ENCODE peak calls at places on chromosomes 7 and 10, in four cellular contexts. H, E, P and V are unnamed samples.

GRCh38 chr7:131895541-131896173 is 339.2 kb upstream of the PODXL start:
- DNase-seq in P (no peak), E (no peak), H (peak), V (peak)

GRCh38 chr7:135792334-135792733 is 43.7 kb upstream of the FAM180A start:
- DNase-seq in H (no peak), P (no peak), E (no peak), V (no peak)

GRCh38 chr7:151416921-151417320 is 7.1 kb upstream of the WDR86 start:
- DNase-seq in E (no peak), P (no peak), H (peak), V (no peak)

GRCh38 chr7:137886266-137886665 is 39.5 kb upstream of the DGKI start:
- DNase-seq in H (peak), E (no peak), P (no peak), V (no peak)

GRCh38 chr7:64999165-65000004 is 7.1 kb downstream of the ERV3-1 start:
- DNase-seq in E (peak), H (no peak), P (peak), V (peak)

GRCh38 chr10:97849101-97849490 is 547 bp upstream of the GOLGA7B start:
- DNase-seq in P (no peak), H (peak), E (no peak), V (no peak)

GRCh38 chr10:53749439-53749838 is 976.9 kb upstream of the MBL2 start:
- DNase-seq in H (no peak), P (no peak), E (no peak), V (no peak)

GRCh38 chr10:86646532-86646931 is 7.8 kb upstream of the OPN4 start:
- DNase-seq in P (no peak), H (no peak), E (no peak), V (no peak)

GRCh38 chr10:117934477-117934876 is 112.3 kb downstream of the RAB11FIP2 start:
- DNase-seq in P (no peak), H (peak), E (no peak), V (no peak)

GRCh38 chr10:100183482-100183881 is 2.3 kb downstream of the ERLIN1 start:
- DNase-seq in P (peak), H (no peak), E (no peak), V (no peak)

GRCh38 chr7:101124376-101125056 is 2.4 kb upstream of the SERPINE1 start:
- DNase-seq in E (no peak), P (peak), H (no peak), V (peak)

GRCh38 chr7:24784292-24784691 is 27.0 kb upstream of the GSDME start:
- DNase-seq in P (no peak), H (no peak), E (no peak), V (no peak)

GRCh38 chr7:122887198-122887597 is 938 bp upstream of the CADPS2 start:
- DNase-seq in H (peak), E (no peak), P (peak), V (peak)

GRCh38 chr7:16399265-16399801 is 22.0 kb downstream of the CRPPA start:
- DNase-seq in E (no peak), H (no peak), P (no peak), V (peak)

GRCh38 chr7:75727881-75728592 is 10.7 kb downstream of the HIP1 start:
- DNase-seq in H (peak), E (no peak), P (peak), V (peak)

GRCh38 chr7:151340794-151341356 is 737 bp upstream of the NUB1 start:
- DNase-seq in E (no peak), P (no peak), H (no peak), V (no peak)

GRCh38 chr7:47572939-47573757 is 8.8 kb downstream of the TNS3 start:
- DNase-seq in P (peak), H (peak), E (no peak), V (peak)

GRCh38 chr10:86941426-86941825 is 16.0 kb downstream of the MMRN2 start:
- DNase-seq in H (no peak), E (no peak), P (no peak), V (no peak)

GRCh38 chr7:24905996-24906770 is 73.8 kb downstream of the OSBPL3 start:
- DNase-seq in E (no peak), P (no peak), H (no peak), V (no peak)

GRCh38 chr7:410395-410910 is 109.2 kb downstream of the PDGFA start:
- DNase-seq in H (no peak), E (no peak), P (no peak), V (no peak)

GRCh38 chr7:37432240-37432917 is 16.3 kb downstream of the ELMO1 start:
- DNase-seq in H (no peak), P (no peak), E (no peak), V (no peak)

GRCh38 chr10:101110856-101111523 is 20.1 kb upstream of the TLX1 start:
- DNase-seq in E (no peak), H (no peak), P (no peak), V (no peak)

GRCh38 chr7:35657125-35657524 is 37.8 kb downstream of the HERPUD2 start:
- DNase-seq in P (no peak), E (no peak), H (no peak), V (no peak)

GRCh38 chr7:33986951-33987948 is 81.9 kb downstream of the BMPER start:
- DNase-seq in P (peak), E (no peak), H (no peak), V (peak)

GRCh38 chr7:86926732-86927131 is 132.7 kb downstream of the ELAPOR2 start:
- DNase-seq in E (no peak), P (peak), H (peak), V (peak)

GRCh38 chr10:126646101-126646500 is 24.4 kb downstream of the C10orf90 start:
- DNase-seq in E (no peak), H (no peak), P (no peak), V (no peak)

GRCh38 chr7:40544932-40545331 is 410.1 kb downstream of the SUGCT start:
- DNase-seq in E (no peak), H (no peak), P (no peak), V (no peak)

GRCh38 chr7:121504478-121504877 is 108.4 kb upstream of the FAM3C start:
- DNase-seq in H (no peak), E (no peak), P (no peak), V (peak)

GRCh38 chr7:2558620-2559282 is at the start of gene IQCE:
- DNase-seq in H (peak), E (peak), P (peak), V (peak)

GRCh38 chr7:148480479-148481146 is 110.0 kb upstream of the C7orf33 start:
- DNase-seq in E (no peak), H (no peak), P (no peak), V (no peak)

GRCh38 chr10:18222870-18223269 is 82.6 kb downstream of the CACNB2 start:
- DNase-seq in P (no peak), E (no peak), H (no peak), V (no peak)

GRCh38 chr10:132507467-132507955 is 30.1 kb upstream of the INPP5A start:
- DNase-seq in E (no peak), H (no peak), P (no peak), V (no peak)

GRCh38 chr10:124086097-124086710 is 7.2 kb downstream of the CHST15 start:
- DNase-seq in H (no peak), P (no peak), E (no peak), V (no peak)

GRCh38 chr10:49272251-49273081 is 26.5 kb upstream of the C10orf71 start:
- DNase-seq in H (no peak), P (no peak), E (no peak), V (no peak)

GRCh38 chr10:43137971-43138756 is at the start of gene CSGALNACT2:
- DNase-seq in E (no peak), H (peak), P (peak), V (peak)

GRCh38 chr10:119006451-119007210 is 22.9 kb upstream of the NANOS1 start:
- DNase-seq in H (no peak), E (no peak), P (peak), V (peak)

GRCh38 chr10:28250358-28250757 is 52.5 kb downstream of the MPP7 start:
- DNase-seq in E (no peak), H (no peak), P (no peak), V (no peak)

GRCh38 chr10:28254290-28254985 is 48.4 kb downstream of the MPP7 start:
- DNase-seq in E (no peak), H (no peak), P (no peak), V (no peak)

GRCh38 chr10:28256776-28257175 is 46.1 kb downstream of the MPP7 start:
- DNase-seq in H (no peak), E (no peak), P (no peak), V (no peak)

GRCh38 chr10:28250782-28251181 is 52.1 kb downstream of the MPP7 start:
- DNase-seq in E (no peak), P (peak), H (no peak), V (peak)

GRCh38 chr10:28253174-28253783 is 49.6 kb downstream of the MPP7 start:
- DNase-seq in H (no peak), E (no peak), P (no peak), V (no peak)
- TF ChIP-seq JUNB in H (no peak), E (no peak), P (no peak), V (no peak)

DNA sequence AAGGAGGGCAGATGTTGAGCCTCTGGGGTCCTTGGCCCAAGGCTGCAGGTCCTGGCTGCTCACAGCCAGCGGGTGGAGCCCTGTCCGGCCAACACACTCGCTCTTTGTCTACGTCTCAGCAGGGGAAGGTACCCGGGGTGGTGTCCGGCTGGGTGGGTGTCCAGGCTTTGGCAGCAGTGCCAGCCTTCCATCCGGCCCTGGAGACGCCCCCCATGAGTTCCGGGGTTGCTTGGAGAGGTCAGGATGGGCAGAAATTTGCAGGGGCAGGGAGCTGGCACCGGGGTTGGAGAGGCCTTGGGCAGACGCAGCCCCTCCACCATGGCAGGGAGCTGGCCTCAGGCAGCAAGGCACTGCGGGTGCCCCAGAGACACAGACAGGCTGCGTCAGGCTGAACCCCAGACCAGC is 42.2 kb upstream of the ELN start:
- DNase-seq in E (no peak), P (no peak), H (no peak), V (no peak)
- TF ChIP-seq JUNB in E (no peak), P (no peak), H (no peak), V (no peak)

GRCh38 chr7:7736671-7737070 is 18.3 kb upstream of the RPA3 start:
- DNase-seq in H (peak), P (no peak), E (no peak), V (no peak)

GRCh38 chr7:7739204-7739603 is 20.8 kb upstream of the RPA3 start:
- DNase-seq in P (no peak), E (no peak), H (no peak), V (no peak)

GRCh38 chr7:7738177-7738576 is 19.8 kb upstream of the RPA3 start:
- DNase-seq in H (no peak), E (no peak), P (no peak), V (no peak)

GRCh38 chr7:7738622-7739021 is 20.2 kb upstream of the RPA3 start:
- DNase-seq in E (no peak), H (no peak), P (no peak), V (no peak)

DNA sequence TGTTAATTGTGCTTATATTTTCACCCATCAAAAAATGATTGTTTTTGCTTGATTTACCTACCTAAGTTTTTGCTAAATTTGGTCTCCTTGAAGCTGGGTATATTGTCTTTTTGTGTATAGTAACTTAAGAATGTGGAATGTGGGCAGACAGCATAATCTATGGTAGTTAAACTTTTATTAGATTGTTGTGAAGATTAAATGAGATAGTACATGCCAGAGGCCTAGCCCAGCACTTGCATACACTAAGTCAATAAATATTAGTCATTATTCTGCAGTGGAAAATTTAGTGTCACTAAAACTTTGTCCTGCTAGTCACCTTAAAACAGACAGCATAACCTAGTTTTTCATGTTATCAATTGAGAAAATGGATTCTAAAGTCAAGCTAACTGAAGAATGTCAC is 19.3 kb upstream of the RPA3 start:
- DNase-seq in H (no peak), E (no peak), P (no peak), V (peak)
- TF ChIP-seq JUNB in H (no peak), E (no peak), P (no peak), V (no peak)

DNA sequence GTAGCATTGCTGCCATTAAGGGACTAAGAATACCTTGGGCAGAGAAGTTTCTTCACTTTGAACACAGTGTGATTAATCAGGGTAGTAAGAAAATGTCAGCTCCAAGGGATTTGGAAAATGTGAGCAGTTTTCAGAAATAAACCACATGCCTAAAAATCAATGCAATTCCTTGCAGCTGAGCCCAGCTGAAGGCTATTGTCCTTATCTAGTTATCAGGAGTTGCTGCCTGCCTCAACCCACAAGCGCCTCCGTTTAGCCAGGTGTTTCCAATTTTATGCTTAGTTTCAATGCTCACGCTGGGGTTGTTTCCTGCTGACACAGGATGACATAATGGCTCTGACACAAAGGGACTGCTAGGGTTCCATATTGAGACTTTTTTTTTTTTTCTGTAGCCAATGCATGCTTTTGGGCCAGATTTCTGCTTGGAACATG is 132.3 kb upstream of the ANK3 start:
- DNase-seq in H (peak), P (no peak), E (no peak), V (no peak)
- TF ChIP-seq JUNB in H (no peak), P (no peak), E (no peak), V (no peak)

GRCh38 chr7:80722596-80723141 is 84.2 kb downstream of the CD36 start:
- DNase-seq in P (peak), H (peak), E (no peak), V (peak)
- TF ChIP-seq JUNB in P (no peak), H (no peak), E (no peak), V (peak)